ENCODE peak calls at places on chromosomes 7 and 10, in four cellular contexts. R is ureter; L is activated CD8-positive, alpha-beta T cell treated with anti-CD3 and anti-CD28 coated beads, Interleukin-2, amount 10 ng/mL, durations not matched to agents 7 days and 5 days; K is stimulated activated CD4-positive, alpha-beta T cell treated with anti-CD3 and anti-CD28 coated beads, Interleukin-1b, Interleukin-23, amount 100 ng/mL, for 24 hours. E is an unnamed sample.
A peak's percentile ranks its signal among the peaks of the same experiment; 100 is the strongest.

GRCh38 chr7:68537228-68538071 is 1060.8 kb upstream of the AUTS2 start:
- DNase-seq in R (no peak), L (no peak), K (no peak), E (no peak)

GRCh38 chr10:126939706-126940105 is 34.5 kb downstream of the DOCK1 start:
- DNase-seq in R (no peak), L (no peak), K (no peak), E (no peak)

GRCh38 chr10:117135480-117136140 is 2.5 kb downstream of the VAX1 start:
- DNase-seq in R (no peak), L (no peak), K (no peak), E (no peak)

GRCh38 chr10:91185239-91185875 is 35.1 kb upstream of the PCGF5 start:
- DNase-seq in R (no peak), L (no peak), K (no peak), E (no peak)

GRCh38 chr10:105774351-105774750 is 1133.3 kb downstream of the SORCS3 start:
- DNase-seq in R (no peak), L (no peak), K (no peak), E (no peak)

GRCh38 chr10:64476520-64476919 is 955.3 kb downstream of the REEP3 start:
- DNase-seq in R (no peak), L (no peak), K (no peak), E (no peak)

GRCh38 chr7:78149787-78150186 is 351.2 kb downstream of the PHTF2 start:
- DNase-seq in R (no peak), L (no peak), K (no peak), E (no peak)

GRCh38 chr7:4479367-4480039 is 202.6 kb upstream of the FOXK1 start:
- DNase-seq in R (no peak), L (peak; percentile 37), K (peak; percentile 1), E (peak; percentile 90)

GRCh38 chr10:86871563-86872183 is 85.7 kb downstream of the MMRN2 start:
- DNase-seq in R (no peak), L (no peak), K (no peak), E (no peak)

GRCh38 chr10:131996508-131997365 is 15.0 kb upstream of the BNIP3 start:
- DNase-seq in R (no peak), L (no peak), K (no peak), E (no peak)

GRCh38 chr7:98944386-98944785 is 66.1 kb downstream of the TRRAP start:
- DNase-seq in R (no peak), L (no peak), K (no peak), E (no peak)

GRCh38 chr10:43390791-43391190 is 18.2 kb downstream of the HNRNPF start:
- DNase-seq in R (no peak), L (no peak), K (no peak), E (no peak)

GRCh38 chr10:80472234-80473095 is 18.4 kb downstream of the TSPAN14 start:
- DNase-seq in R (no peak), L (no peak), K (no peak), E (peak; percentile 60)

GRCh38 chr7:99099499-99100077 is 44.3 kb downstream of the SMURF1 start:
- DNase-seq in R (no peak), L (no peak), K (no peak), E (no peak)

GRCh38 chr7:2717293-2717904 is 29.4 kb downstream of the AMZ1 start:
- DNase-seq in R (peak; percentile 70), L (peak; percentile 49), K (no peak), E (no peak)

GRCh38 chr10:2929457-2929856 is 137.9 kb upstream of the PFKP start:
- DNase-seq in R (no peak), L (no peak), K (no peak), E (no peak)

GRCh38 chr10:128078136-128078969 is 47.9 kb downstream of the MKI67 start:
- DNase-seq in R (peak; percentile 22), L (peak; percentile 54), K (peak; percentile 16), E (peak; percentile 43)

GRCh38 chr10:118958984-118959916 is 70.3 kb upstream of the NANOS1 start:
- DNase-seq in R (peak; percentile 64), L (no peak), K (no peak), E (no peak)

E was measured in NAMALWA.